ENCODE peak calls at places on chromosomes 11 and 22, in four cellular contexts. I is neuronal stem cell, T is AG08396, X is HEK293T. V is an unnamed sample.

GRCh38 chr11:119618208-119618909 is 110.6 kb downstream of the NECTIN1 start:
- DNase-seq in X (no peak), T (no peak), I (peak; percentile 47), V (no peak)

GRCh38 chr22:37604875-37605274 is 3.8 kb upstream of the GGA1 start:
- DNase-seq in X (no peak), I (no peak), T (no peak), V (no peak)

GRCh38 chr11:1755344-1756023 is 5.1 kb upstream of the IFITM10 start:
- DNase-seq in X (no peak), I (no peak), T (no peak), V (no peak)

GRCh38 chr11:46348986-46349401 is 1.7 kb downstream of the DGKZ start:
- DNase-seq in T (no peak), I (no peak), X (no peak), V (no peak)

GRCh38 chr11:70799386-70799785 is 401.1 kb downstream of the CTTN start:
- DNase-seq in X (no peak), I (no peak), T (peak; percentile 80), V (no peak)

GRCh38 chr11:9716275-9717039 is 52.6 kb downstream of the SWAP70 start:
- DNase-seq in T (peak; percentile 14), I (no peak), X (no peak), V (no peak)

GRCh38 chr11:114346709-114347141 is 50.5 kb downstream of the NNMT start:
- DNase-seq in I (no peak), X (no peak), T (no peak), V (no peak)

GRCh38 chr11:65314501-65315203 is at the start of gene CDC42EP2:
- DNase-seq in X (peak; percentile 89), I (peak; percentile 85), T (peak; percentile 94), V (no peak)

GRCh38 chr11:7675640-7676039 is 2.3 kb upstream of the CYB5R2 start:
- DNase-seq in X (no peak), I (no peak), T (no peak), V (no peak)

GRCh38 chr11:103257360-103257759 is 148.1 kb downstream of the DYNC2H1 start:
- DNase-seq in T (peak; percentile 10), X (peak; percentile 16), I (no peak), V (no peak)

GRCh38 chr11:1553808-1554594 is 18.1 kb downstream of the DUSP8 start:
- DNase-seq in I (no peak), T (no peak), X (no peak), V (no peak)

GRCh38 chr11:117950320-117950719 is 21.1 kb upstream of the TMPRSS13 start:
- DNase-seq in T (no peak), X (no peak), I (no peak), V (no peak)

GRCh38 chr22:31585161-31585859 is 76.7 kb downstream of the PISD start:
- DNase-seq in I (no peak), T (peak; percentile 23), X (no peak), V (no peak)

GRCh38 chr11:8381343-8381742 is 117.7 kb upstream of the LMO1 start:
- DNase-seq in I (no peak), T (no peak), X (no peak), V (no peak)

GRCh38 chr11:75429902-75430691 is 2.9 kb downstream of the KLHL35 start:
- DNase-seq in X (no peak), T (peak; percentile 78), I (no peak), V (no peak)

GRCh38 chr22:31308181-31308580 is 15.9 kb upstream of the PIK3IP1 start:
- DNase-seq in T (no peak), X (no peak), I (no peak), V (no peak)

GRCh38 chr22:30830907-30831306 is 136.2 kb downstream of the OSBP2 start:
- DNase-seq in X (peak; percentile 4), T (peak; percentile 75), I (no peak), V (no peak)

GRCh38 chr11:129375731-129376657 is at the start of gene BARX2:
- DNase-seq in X (peak; percentile 59), T (peak; percentile 70), I (peak; percentile 74), V (peak; percentile 15)

GRCh38 chr22:24402460-24403192 is 24.8 kb upstream of the ADORA2A start:
- DNase-seq in I (no peak), X (no peak), T (peak; percentile 77), V (peak; percentile 58)

GRCh38 chr22:44159811-44160210 is 20.9 kb upstream of the PARVG start:
- DNase-seq in X (no peak), T (no peak), I (no peak), V (no peak)

GRCh38 chr11:64292458-64293254 is 1.6 kb downstream of the KCNK4 start:
- DNase-seq in I (no peak), X (no peak), T (no peak), V (no peak)

GRCh38 chr22:31139866-31140716 is at the start of gene PLA2G3:
- DNase-seq in I (peak; percentile 84), X (no peak), T (peak; percentile 72), V (no peak)

GRCh38 chr11:57427692-57428082 is 766 bp upstream of the SLC43A3 start:
- DNase-seq in I (no peak), T (peak; percentile 50), X (no peak), V (no peak)

GRCh38 chr11:35030716-35031213 is 108.2 kb upstream of the CD44 start:
- DNase-seq in X (peak; percentile 12), T (peak; percentile 77), I (no peak), V (peak; percentile 72)

GRCh38 chr11:83583953-83584352 is 297.8 kb upstream of the CCDC90B start:
- DNase-seq in X (no peak), T (peak; percentile 48), I (no peak), V (no peak)

GRCh38 chr11:76410771-76411423 is 29.8 kb downstream of the GVQW3 start:
- DNase-seq in X (no peak), I (no peak), T (no peak), V (no peak)

GRCh38 chr22:17349172-17349571 is 20.1 kb upstream of the CECR2 start:
- DNase-seq in X (no peak), T (no peak), I (no peak), V (no peak)

GRCh38 chr11:19959210-19959609 is 201.1 kb downstream of the DBX1 start:
- DNase-seq in T (no peak), X (no peak), I (no peak), V (no peak)

GRCh38 chr11:2555376-2555775 is 110.6 kb downstream of the KCNQ1 start:
- DNase-seq in X (no peak), I (no peak), T (no peak), V (no peak)

GRCh38 chr11:123158609-123159008 is 36.4 kb downstream of the CLMP start:
- DNase-seq in X (no peak), I (no peak), T (no peak), V (no peak)

GRCh38 chr11:76623884-76624419 is 46.6 kb downstream of the LRRC32 start:
- DNase-seq in I (no peak), X (no peak), T (no peak), V (no peak)

GRCh38 chr11:68550485-68550817 is 89.9 kb downstream of the PPP6R3 start:
- DNase-seq in T (no peak), I (no peak), X (no peak), V (no peak)

GRCh38 chr11:12215192-12215591 is 104.8 kb downstream of the MICAL2 start:
- DNase-seq in I (no peak), X (no peak), T (no peak), V (no peak)

GRCh38 chr11:27874998-27875397 is 174.7 kb upstream of the BDNF start:
- DNase-seq in T (no peak), X (no peak), I (no peak), V (no peak)

GRCh38 chr11:65133724-65134123 is 595 bp downstream of the SYVN1 start:
- DNase-seq in I (no peak), X (no peak), T (no peak), V (no peak)

GRCh38 chr11:15276616-15277015 is 161.9 kb downstream of the INSC start:
- DNase-seq in I (peak; percentile 26), X (peak; percentile 36), T (peak; percentile 8), V (no peak)

GRCh38 chr22:36017661-36018091 is 10.9 kb downstream of the RBFOX2 start:
- DNase-seq in T (no peak), I (no peak), X (no peak), V (no peak)

GRCh38 chr11:118224512-118225180 is at the start of gene JAML:
- DNase-seq in I (no peak), T (no peak), X (no peak), V (no peak)

GRCh38 chr11:46369458-46370152 is 11.9 kb upstream of the MDK start:
- DNase-seq in T (peak; percentile 89), X (peak; percentile 80), I (no peak), V (no peak)

V was measured in smooth muscle cell of the brain vasculature.